ENCODE peak calls at places on chromosome 1, in eight cellular contexts. Z, X, Y, N, H, M, W and G are unnamed samples.

GRCh38 chr1:24920155-24920925 is 9.7 kb downstream of the RUNX3 start:
- DNase-seq in M (no peak), X (no peak), W (no peak), H (no peak), N (no peak), Y (peak; percentile 61), Z (peak; percentile 63), G (no peak)

GRCh38 chr1:240866724-240867123 is 254.8 kb upstream of the GREM2 start:
- DNase-seq in Y (no peak), H (no peak), M (no peak), Z (no peak), N (no peak), X (no peak), W (no peak), G (no peak)

GRCh38 chr1:43639990-43640794 is 9.8 kb upstream of the KDM4A start:
- DNase-seq in M (no peak), N (no peak), Z (peak; percentile 3), H (no peak), W (no peak), X (peak; percentile 27), Y (no peak), G (no peak)

GRCh38 chr1:77889240-77889637 is 815 bp downstream of the NEXN start:
- DNase-seq in Y (no peak), M (no peak), N (no peak), X (peak; percentile 53), W (no peak), H (peak; percentile 63), Z (no peak), G (no peak)

GRCh38 chr1:9438431-9439073 is 100.7 kb upstream of the SLC25A33 start:
- DNase-seq in Z (no peak), W (peak; percentile 86), M (no peak), H (no peak), X (peak; percentile 91), Y (no peak), N (peak; percentile 87), G (peak; percentile 63)

GRCh38 chr1:101366513-101367215 is 129.8 kb downstream of the S1PR1 start:
- DNase-seq in W (no peak), N (no peak), Y (no peak), X (no peak), M (no peak), H (no peak), Z (no peak), G (no peak)

GRCh38 chr1:248375446-248375845 is at the start of gene OR2T6:
- DNase-seq in X (peak; percentile 12), Z (no peak), M (no peak), H (no peak), W (no peak), N (no peak), Y (no peak), G (no peak)

GRCh38 chr1:233066087-233066486 is 115.7 kb downstream of the NTPCR start:
- DNase-seq in Y (no peak), H (no peak), M (no peak), N (no peak), Z (no peak), W (no peak), X (no peak), G (no peak)

GRCh38 chr1:202237052-202237451 is 43.5 kb downstream of the LGR6 start:
- DNase-seq in W (peak; percentile 30), M (no peak), H (peak; percentile 93), N (no peak), Y (no peak), X (peak; percentile 81), Z (peak; percentile 61), G (no peak)

GRCh38 chr1:200875416-200875815 is 2.6 kb downstream of the GPR25 start:
- DNase-seq in M (no peak), H (no peak), Z (no peak), W (no peak), N (no peak), Y (no peak), X (no peak), G (no peak)

GRCh38 chr1:198638894-198639319 is at the start of gene PTPRC:
- DNase-seq in Y (no peak), W (no peak), Z (no peak), N (no peak), M (no peak), H (no peak), X (no peak), G (no peak)

GRCh38 chr1:14055442-14056225 is 355.6 kb downstream of the PRDM2 start:
- DNase-seq in M (no peak), Y (no peak), W (no peak), H (no peak), N (no peak), Z (no peak), X (peak; percentile 78), G (no peak)

GRCh38 chr1:51484591-51484990 is 34.5 kb downstream of the EPS15 start:
- DNase-seq in Y (no peak), Z (no peak), H (no peak), N (no peak), X (no peak), W (no peak), M (no peak), G (no peak)

GRCh38 chr1:98086796-98087195 is 166.0 kb upstream of the DPYD start:
- DNase-seq in H (peak; percentile 54), Y (no peak), M (no peak), Z (no peak), N (no peak), X (peak; percentile 78), W (no peak), G (no peak)

GRCh38 chr1:25700626-25701025 is 84.0 kb downstream of the MAN1C1 start:
- DNase-seq in X (no peak), H (peak; percentile 76), M (no peak), W (no peak), Z (no peak), Y (no peak), N (no peak), G (no peak)

GRCh38 chr1:32521165-32521564 is 18.1 kb upstream of the ZBTB8A start:
- DNase-seq in X (no peak), H (peak; percentile 38), Y (no peak), N (no peak), M (no peak), Z (no peak), W (no peak), G (no peak)

GRCh38 chr1:107776898-107777663 is 187.9 kb downstream of the VAV3 start:
- DNase-seq in M (no peak), N (no peak), Z (no peak), X (no peak), H (no peak), Y (no peak), W (no peak), G (no peak)

GRCh38 chr1:210239295-210240155 is 6.9 kb downstream of the SERTAD4 start:
- DNase-seq in H (peak; percentile 66), X (peak; percentile 91), Z (no peak), M (no peak), Y (peak; percentile 59), W (peak; percentile 29), N (no peak), G (no peak)

GRCh38 chr1:78619803-78620579 is at the start of gene IFI44L:
- DNase-seq in M (peak; percentile 42), Z (peak; percentile 73), H (no peak), W (peak; percentile 17), Y (peak; percentile 87), X (peak; percentile 62), N (peak; percentile 39), G (no peak)

GRCh38 chr1:35571263-35571662 is 1.9 kb upstream of the TFAP2E start:
- DNase-seq in X (no peak), W (no peak), H (no peak), M (no peak), Y (no peak), Z (no peak), N (no peak), G (no peak)
- TF ChIP-seq CTCF in X (no peak), W (no peak), H (no peak), M (no peak), Y (no peak), Z (no peak), N (no peak), G (no peak)

GRCh38 chr1:222301653-222302052 is 246.3 kb downstream of the HHIPL2 start:
- DNase-seq in H (no peak), N (no peak), X (no peak), M (no peak), W (no peak), Z (no peak), Y (no peak), G (no peak)

DNA sequence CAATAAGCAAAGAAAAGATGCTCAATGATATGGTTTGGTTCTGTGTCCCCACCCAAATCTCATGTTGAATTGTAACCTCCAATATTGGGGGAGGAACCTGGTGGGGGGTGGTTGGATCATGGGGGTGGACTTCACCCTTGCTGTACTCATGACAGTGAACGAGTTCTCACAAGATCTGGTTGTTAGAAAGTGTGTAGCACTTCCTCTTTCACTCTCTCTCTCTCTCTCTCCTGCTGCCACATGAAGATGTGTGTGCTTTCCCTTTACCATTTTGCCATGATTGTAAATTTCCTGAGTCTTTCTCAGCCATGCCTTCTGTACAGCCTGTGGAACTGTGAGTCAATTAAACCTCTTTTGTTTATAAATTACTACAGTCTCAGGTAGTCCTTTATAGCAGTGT is 248.4 kb downstream of the HHIPL2 start:
- DNase-seq in W (no peak), N (no peak), Y (no peak), M (no peak), H (no peak), Z (no peak), X (no peak), G (no peak)
- TF ChIP-seq CTCF in W (no peak), N (no peak), Y (no peak), M (no peak), H (no peak), Z (no peak), X (no peak), G (no peak)

DNA sequence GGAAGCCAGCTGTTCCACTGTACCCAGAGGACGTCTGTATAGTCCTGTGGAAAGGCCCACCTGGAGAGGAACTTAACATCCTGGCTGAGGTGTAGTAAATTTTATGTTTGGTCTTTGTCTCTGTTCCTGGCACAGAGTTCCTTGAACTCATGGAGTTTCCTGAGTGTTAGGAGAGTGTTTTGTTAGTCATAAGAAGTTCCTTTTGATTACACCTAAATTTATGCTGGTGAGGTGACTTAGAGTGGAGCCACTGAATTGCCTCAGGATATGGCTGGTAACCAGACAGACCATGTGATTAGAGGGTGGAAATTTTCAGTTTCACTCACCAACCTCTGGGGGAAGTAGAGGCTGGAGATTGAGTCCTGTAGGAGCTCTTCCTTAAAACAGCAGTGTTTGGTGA is 57.9 kb downstream of the RASAL2 start:
- DNase-seq in Y (no peak), M (no peak), H (no peak), X (peak; percentile 53), N (no peak), W (no peak), Z (no peak), G (no peak)
- TF ChIP-seq CTCF in Y (no peak), M (no peak), H (no peak), X (no peak), N (no peak), W (no peak), Z (no peak), G (no peak)

DNA sequence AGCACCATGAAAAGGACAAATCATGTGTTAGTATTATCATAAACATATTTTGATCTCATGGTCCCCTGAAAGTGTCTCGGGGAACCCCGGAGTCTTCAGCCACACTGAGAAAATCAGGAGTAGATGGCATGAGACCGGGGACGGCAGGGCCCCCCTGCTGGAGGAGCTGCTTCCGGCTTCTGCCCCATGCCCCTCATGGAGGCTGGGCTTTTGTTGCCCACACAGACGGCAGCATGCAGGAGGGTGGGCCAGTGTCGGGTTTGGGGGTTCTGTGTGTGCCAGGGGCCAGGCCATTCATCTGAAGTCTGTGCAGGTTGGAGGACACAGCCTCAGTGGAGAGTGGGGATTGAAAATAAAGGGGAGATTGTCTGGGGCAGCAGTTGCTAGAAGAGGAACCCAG is 75.1 kb upstream of the CD34 start:
- DNase-seq in X (no peak), N (no peak), H (no peak), M (no peak), W (no peak), Z (no peak), Y (no peak), G (no peak)
- TF ChIP-seq CTCF in X (no peak), N (no peak), H (no peak), M (no peak), W (no peak), Z (no peak), Y (no peak), G (no peak)